ENCODE peak calls at places on chromosomes 3 and 15, in five cellular contexts. A is NT2/D1, Y is neuronal stem cell, P is aorta, F is DND-41. K is an unnamed sample. For H3K27me3 and H3K36me3, the result is how much of the 10 kb centered on the place peaks cover.

GRCh38 chr15:39438795-39439577 is 141.9 kb upstream of the THBS1 start:
- DNase-seq in A (no peak), Y (no peak), P (no peak), F (no peak), K (no peak)

GRCh38 chr3:183968846-183969245 is 48.8 kb downstream of the ABCC5 start:
- DNase-seq in A (no peak), Y (no peak), P (no peak), F (no peak), K (no peak)

GRCh38 chr15:101027920-101028319 is 108.8 kb downstream of the LRRK1 start:
- DNase-seq in A (no peak), Y (no peak), P (peak), F (no peak), K (no peak)

GRCh38 chr15:63232400-63232799 is 43.0 kb downstream of the RAB8B start:
- DNase-seq in A (no peak), Y (no peak), P (no peak), F (no peak), K (no peak)

GRCh38 chr3:61452536-61452991 is 108.8 kb upstream of the PTPRG start:
- DNase-seq in A (no peak), Y (no peak), P (no peak), F (no peak), K (no peak)

GRCh38 chr15:65285291-65286068 is 1.2 kb downstream of the PARP16 start:
- DNase-seq in A (no peak), Y (no peak), P (no peak), F (no peak), K (no peak)

GRCh38 chr15:47437492-47437891 is 279.8 kb upstream of the SEMA6D start:
- DNase-seq in A (no peak), Y (no peak), P (no peak), F (no peak), K (no peak)

GRCh38 chr15:98083203-98083910 is 122.9 kb downstream of the ARRDC4 start:
- DNase-seq in A (no peak), Y (no peak), P (no peak), F (no peak), K (peak)

GRCh38 chr15:72859757-72860145 is 76.2 kb upstream of the ADPGK start:
- DNase-seq in A (no peak), Y (no peak), P (no peak), F (no peak), K (no peak)

GRCh38 chr15:45022871-45023658 is at the start of gene SORD:
- DNase-seq in A (peak), Y (peak), P (peak), F (peak), K (peak)

GRCh38 chr15:42405876-42406482 is 46.7 kb downstream of the CAPN3 start:
- DNase-seq in A (no peak), Y (no peak), P (no peak), F (no peak), K (no peak)

GRCh38 chr3:101902041-101902440 is 52.7 kb downstream of the NFKBIZ start:
- DNase-seq in A (no peak), Y (no peak), P (no peak), F (no peak), K (no peak)

GRCh38 chr3:113431811-113432210 is 9.5 kb downstream of the CFAP44 start:
- DNase-seq in A (no peak), Y (no peak), P (no peak), F (no peak), K (no peak)

GRCh38 chr3:8622873-8623725 is 21.5 kb downstream of the SSUH2 start:
- DNase-seq in A (peak), Y (peak), P (peak), F (peak), K (peak)

DNA sequence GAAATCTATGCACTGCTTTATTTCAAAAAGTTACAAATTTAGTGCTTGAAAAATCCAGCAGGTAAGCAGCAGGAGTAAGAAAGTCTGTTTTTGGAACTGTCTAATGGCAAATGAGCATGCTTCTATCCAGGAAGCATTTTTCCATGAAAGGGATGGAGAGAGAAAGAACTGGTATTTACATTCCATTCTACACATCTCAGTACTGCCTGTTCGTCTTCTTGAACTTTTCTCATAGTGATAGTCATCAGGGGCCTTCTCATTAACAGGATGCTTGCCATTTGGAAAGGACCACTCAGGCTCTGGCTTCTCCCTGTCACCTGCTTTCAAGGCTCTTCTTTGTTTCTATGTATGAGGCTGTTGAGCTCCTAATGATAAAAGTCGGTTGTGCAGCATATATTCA is 267.3 kb upstream of the IL12A start:
- DNase-seq in A (no peak), Y (no peak), P (no peak), F (no peak), K (no peak)
- H3K27me3 ChIP-seq in A (under half), Y (under half), P (under half), F (under half), K (under half)

DNA sequence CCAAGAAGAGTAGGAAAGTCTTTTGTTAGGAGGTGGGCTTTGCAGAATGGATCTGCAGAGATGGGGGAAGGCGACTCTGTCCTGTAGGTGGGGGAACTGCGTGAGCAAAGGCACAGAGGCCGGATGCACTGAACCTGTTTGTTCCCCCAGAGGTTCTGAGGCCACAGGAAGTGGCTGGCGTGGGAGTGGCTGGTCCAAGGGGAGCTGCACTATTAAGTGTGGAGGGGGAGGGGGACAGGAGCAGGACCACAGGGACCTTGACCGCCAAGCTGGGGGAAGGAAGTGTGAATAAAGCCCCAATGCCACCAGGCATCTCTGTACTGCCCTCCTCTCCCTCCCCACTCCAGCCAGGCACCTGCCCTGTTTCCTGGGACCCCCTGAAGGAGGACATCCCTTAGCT is 51.8 kb downstream of the CYP11A1 start:
- DNase-seq in A (no peak), Y (no peak), P (no peak), F (no peak), K (no peak)
- H3K4me3 ChIP-seq in A (no peak), Y (no peak), P (no peak), F (no peak), K (no peak)

GRCh38 chr15:59170998-59171397 is 35.6 kb upstream of the LDHAL6B start:
- DNase-seq in A (no peak), Y (no peak), P (no peak), F (no peak), K (no peak)
- H3K36me3 ChIP-seq in A (under half), Y (under half), P (under half), F (under half), K (under half)

GRCh38 chr3:198092276-198092675 is 132.3 kb downstream of the LMLN start:
- DNase-seq in A (no peak), Y (no peak), P (no peak), F (no peak), K (no peak)
- H3K27me3 ChIP-seq in A (under half), Y (under half), P (under half), F (under half), K (under half)

DNA sequence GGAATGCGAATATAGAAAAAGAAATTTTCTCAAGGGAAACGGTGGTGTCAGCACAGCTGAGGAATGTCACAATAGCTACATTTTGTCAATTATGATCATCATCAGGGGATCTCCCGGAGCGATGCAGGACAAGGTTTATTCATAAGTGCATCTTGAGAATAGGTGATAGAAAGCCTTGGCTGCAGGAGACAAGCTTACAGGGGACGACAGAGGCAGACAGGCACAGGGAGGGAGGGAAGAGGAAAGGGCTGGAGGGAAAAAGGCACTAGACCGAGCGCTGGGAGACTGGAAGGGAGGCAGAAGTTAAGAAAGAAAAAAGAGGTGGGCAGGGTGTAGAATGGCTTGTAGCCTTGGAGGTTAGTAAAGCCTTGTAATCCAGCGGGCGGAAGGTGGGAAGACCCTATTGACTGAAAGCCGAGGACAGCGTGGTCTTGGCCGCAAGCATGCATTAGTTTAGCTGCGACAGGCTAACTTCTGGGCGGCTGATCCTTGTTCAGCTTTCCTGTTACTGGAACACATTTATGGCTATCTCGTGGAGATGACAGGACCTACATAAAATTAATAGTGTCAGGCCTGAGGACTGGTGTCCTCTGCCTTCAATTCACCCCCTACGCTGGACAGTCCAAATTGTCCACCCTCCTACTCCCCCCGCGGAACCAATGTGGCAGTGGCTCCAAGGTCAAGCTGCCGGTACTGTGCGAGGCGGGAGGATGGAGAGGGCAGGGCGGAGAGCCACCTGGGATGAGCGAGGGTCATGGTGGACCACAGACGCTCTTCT is 1.5 kb upstream of the NECTIN3 start:
- DNase-seq in A (no peak), Y (no peak), P (no peak), F (no peak), K (peak)
- H3K4me3 ChIP-seq in A (peak), Y (peak), P (peak), F (peak), K (peak)

GRCh38 chr3:123642182-123642956 is 57.5 kb upstream of the HACD2 start:
- DNase-seq in A (peak), Y (peak), P (peak), F (peak), K (peak)
- H3K36me3 ChIP-seq in A (under half), Y (under half), P (under half), F (under half), K (under half)

DNA sequence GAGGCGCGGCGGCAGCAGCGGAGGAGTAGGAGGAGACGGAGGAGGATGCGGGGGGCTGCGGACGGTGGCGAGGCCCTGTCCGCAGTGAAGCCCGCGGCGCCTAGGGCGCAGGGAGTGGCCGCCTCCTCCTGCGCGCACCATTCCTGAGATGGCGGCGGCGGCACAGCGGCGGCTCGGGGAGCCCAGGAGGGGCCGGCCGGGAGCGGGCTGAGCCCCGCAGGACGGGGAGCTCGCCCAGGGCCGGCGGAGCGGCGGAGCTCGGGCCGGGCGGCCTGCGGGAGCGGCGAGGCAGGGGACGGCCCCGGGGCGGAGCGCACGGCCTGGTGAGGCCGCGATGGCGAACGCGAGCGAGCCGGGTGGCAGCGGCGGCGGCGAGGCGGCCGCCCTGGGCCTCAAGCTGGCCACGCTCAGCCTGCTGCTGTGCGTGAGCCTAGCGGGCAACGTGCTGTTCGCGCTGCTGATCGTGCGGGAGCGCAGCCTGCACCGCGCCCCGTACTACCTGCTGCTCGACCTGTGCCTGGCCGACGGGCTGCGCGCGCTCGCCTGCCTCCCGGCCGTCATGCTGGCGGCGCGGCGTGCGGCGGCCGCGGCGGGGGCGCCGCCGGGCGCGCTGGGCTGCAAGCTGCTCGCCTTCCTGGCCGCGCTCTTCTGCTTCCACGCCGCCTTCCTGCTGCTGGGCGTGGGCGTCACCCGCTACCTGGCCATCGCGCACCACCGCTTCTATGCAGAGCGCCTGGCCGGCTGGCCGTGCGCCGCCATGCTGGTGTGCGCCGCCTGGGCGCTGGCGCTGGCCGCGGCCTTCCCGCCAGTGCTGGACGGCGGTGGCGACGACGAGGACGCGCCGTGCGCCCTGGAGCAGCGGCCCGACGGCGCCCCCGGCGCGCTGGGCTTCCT is at the start of gene GPR27:
- DNase-seq in A (no peak), Y (no peak), P (peak), F (no peak), K (peak)
- H3K27me3 ChIP-seq in A (under half), Y (under half), P (under half), F (under half), K (under half)

GRCh38 chr3:119703900-119704531 is 1.2 kb downstream of the CFAP91 start:
- DNase-seq in A (no peak), Y (no peak), P (no peak), F (no peak), K (no peak)
- H3K4me3 ChIP-seq in A (no peak), Y (peak), P (no peak), F (no peak), K (no peak)

GRCh38 chr15:89578146-89578545 is 2.9 kb downstream of the TICRR start:
- DNase-seq in A (no peak), Y (no peak), P (no peak), F (no peak), K (no peak)
- H3K36me3 ChIP-seq in A (half or more), Y (half or more), P (under half), F (half or more), K (under half)